ENCODE peak calls at places on chromosome 3, in seven cellular contexts. U, B, E, L, P, C and Y are unnamed samples.

GRCh38 chr3:188092648-188093047 is 61.3 kb upstream of the LPP start:
- DNase-seq in C (no peak), B (no peak), L (no peak), P (no peak), E (no peak), U (no peak), Y (no peak)

GRCh38 chr3:48750906-48751305 is 33.9 kb upstream of the IP6K2 start:
- DNase-seq in E (no peak), U (no peak), L (no peak), C (no peak), P (no peak), B (no peak), Y (no peak)

GRCh38 chr3:18237251-18238005 is 187.7 kb downstream of the SATB1 start:
- DNase-seq in U (peak), C (no peak), P (no peak), L (peak), B (no peak), E (no peak), Y (no peak)

GRCh38 chr3:185822221-185822956 is 2.5 kb downstream of the IGF2BP2 start:
- DNase-seq in P (no peak), B (no peak), L (peak), C (no peak), U (no peak), E (no peak), Y (no peak)

GRCh38 chr3:108311797-108312196 is 15.4 kb downstream of the HHLA2 start:
- DNase-seq in L (no peak), B (peak), U (no peak), C (no peak), P (no peak), E (peak), Y (no peak)

GRCh38 chr3:110773413-110773954 is 298.1 kb upstream of the NECTIN3 start:
- DNase-seq in P (no peak), U (no peak), E (no peak), B (peak), L (no peak), C (no peak), Y (no peak)

GRCh38 chr3:152399374-152399773 is 130.6 kb downstream of the MBNL1 start:
- DNase-seq in C (no peak), E (no peak), U (no peak), B (no peak), P (no peak), L (peak), Y (no peak)

GRCh38 chr3:169476289-169476688 is 187.2 kb downstream of the MECOM start:
- DNase-seq in E (no peak), P (no peak), C (no peak), U (no peak), L (no peak), B (no peak), Y (no peak)

GRCh38 chr3:127412578-127413317 is 124.9 kb upstream of the PRR20G start:
- DNase-seq in P (no peak), B (peak), L (no peak), C (no peak), U (no peak), E (no peak), Y (no peak)

GRCh38 chr3:184338538-184338945 is 1.1 kb downstream of the FAM131A start:
- DNase-seq in U (peak), E (peak), P (peak), L (peak), B (peak), C (peak), Y (no peak)

GRCh38 chr3:109973733-109974132 is 636.4 kb upstream of the DPPA4 start:
- DNase-seq in E (no peak), C (no peak), L (no peak), B (no peak), U (no peak), P (no peak), Y (no peak)